ENCODE peak calls at places on chromosomes 12 and 14, in five cellular contexts. F is neuronal stem cell, Y is mesenchymal stem cell, M is H9, W is H1. L is an unnamed sample.
A peak's percentile ranks its signal among the peaks of the same experiment; 100 is the strongest.

GRCh38 chr12:54564768-54565167 is 15.4 kb downstream of the PDE1B start:
- DNase-seq in F (no peak), Y (no peak), M (peak; percentile 89), W (no peak), L (no peak)

GRCh38 chr14:102419716-102420115 is 57.0 kb downstream of the TECPR2 start:
- DNase-seq in F (no peak), Y (no peak), M (no peak), W (no peak), L (no peak)

GRCh38 chr12:47763481-47764344 is 5.0 kb upstream of the RAPGEF3 start:
- DNase-seq in F (no peak), Y (no peak), M (no peak), W (no peak), L (no peak)

GRCh38 chr12:111792155-111792876 is 25.6 kb downstream of the ALDH2 start:
- DNase-seq in F (no peak), Y (no peak), M (peak; percentile 52), W (no peak), L (no peak)

GRCh38 chr12:25328082-25328712 is 77.5 kb upstream of the KRAS start:
- DNase-seq in F (no peak), Y (peak; percentile 60), M (no peak), W (no peak), L (no peak)

GRCh38 chr14:97706814-97707213 is 909.6 kb downstream of the VRK1 start:
- DNase-seq in F (no peak), Y (no peak), M (no peak), W (no peak), L (no peak)

GRCh38 chr12:124554429-124555029 is 12.9 kb downstream of the NCOR2 start:
- DNase-seq in F (no peak), Y (no peak), M (no peak), W (no peak), L (no peak)

GRCh38 chr12:54555670-54556257 is 6.4 kb downstream of the PDE1B start:
- DNase-seq in F (no peak), Y (no peak), M (no peak), W (no peak), L (no peak)

GRCh38 chr12:123494124-123494843 is 36.3 kb downstream of the SNRNP35 start:
- DNase-seq in F (no peak), Y (no peak), M (no peak), W (no peak), L (peak; percentile 22)

GRCh38 chr12:78887008-78887407 is 22.4 kb downstream of the SYT1 start:
- DNase-seq in F (no peak), Y (peak; percentile 87), M (no peak), W (no peak), L (peak; percentile 47)

GRCh38 chr14:32033516-32033915 is 43.6 kb upstream of the ARHGAP5 start:
- DNase-seq in F (no peak), Y (no peak), M (no peak), W (no peak), L (no peak)

GRCh38 chr12:57528831-57529555 is 6.4 kb downstream of the MBD6 start:
- DNase-seq in F (no peak), Y (no peak), M (no peak), W (no peak), L (no peak)

GRCh38 chr14:99884834-99885648 is 91.8 kb downstream of the EML1 start:
- DNase-seq in F (no peak), Y (peak; percentile 73), M (no peak), W (no peak), L (peak; percentile 86)

GRCh38 chr12:98582093-98582492 is 11.4 kb upstream of the SLC25A3 start:
- DNase-seq in F (no peak), Y (no peak), M (no peak), W (no peak), L (no peak)

GRCh38 chr12:49706351-49707126 is 666 bp downstream of the FMNL3 start:
- DNase-seq in F (no peak), Y (peak; percentile 66), M (peak; percentile 62), W (peak; percentile 70), L (peak; percentile 18)

GRCh38 chr12:111034911-111035577 is 114.7 kb upstream of the MYL2 start:
- DNase-seq in F (peak; percentile 39), Y (no peak), M (peak; percentile 73), W (peak; percentile 76), L (no peak)

GRCh38 chr14:64974563-64974962 is 2.4 kb upstream of the RAB15 start:
- DNase-seq in F (no peak), Y (no peak), M (peak; percentile 79), W (no peak), L (no peak)

GRCh38 chr14:101018561-101019290 is 115.2 kb upstream of the RTL1 start:
- DNase-seq in F (no peak), Y (no peak), M (peak; percentile 10), W (peak; percentile 1), L (no peak)

GRCh38 chr12:115261691-115262398 is 577.9 kb upstream of the TBX3 start:
- DNase-seq in F (no peak), Y (peak; percentile 58), M (no peak), W (no peak), L (no peak)

GRCh38 chr12:92570056-92570753 is 132.6 kb upstream of the PLEKHG7 start:
- DNase-seq in F (peak; percentile 89), Y (peak; percentile 84), M (peak; percentile 48), W (peak; percentile 63), L (peak; percentile 90)

GRCh38 chr12:43742106-43742505 is 16.5 kb downstream of the PUS7L start:
- DNase-seq in F (no peak), Y (peak; percentile 76), M (no peak), W (no peak), L (peak; percentile 82)

GRCh38 chr14:50957296-50957695 is 13.0 kb upstream of the PYGL start:
- DNase-seq in F (no peak), Y (peak; percentile 67), M (no peak), W (no peak), L (peak; percentile 21)

GRCh38 chr14:55389330-55389729 is 22.3 kb downstream of the ATG14 start:
- DNase-seq in F (no peak), Y (peak; percentile 84), M (no peak), W (no peak), L (no peak)

GRCh38 chr14:105015905-105016304 is 5.0 kb downstream of the CDCA4 start:
- DNase-seq in F (no peak), Y (no peak), M (no peak), W (no peak), L (no peak)

GRCh38 chr12:64813733-64814132 is 10.7 kb upstream of the TBC1D30 start:
- DNase-seq in F (no peak), Y (no peak), M (no peak), W (no peak), L (no peak)

GRCh38 chr14:55731881-55732498 is 152.0 kb downstream of the KTN1 start:
- DNase-seq in F (peak; percentile 43), Y (no peak), M (peak; percentile 44), W (peak; percentile 81), L (no peak)

GRCh38 chr14:74514471-74514932 is 20.9 kb downstream of the ISCA2 start:
- DNase-seq in F (no peak), Y (peak; percentile 86), M (no peak), W (no peak), L (peak; percentile 27)

GRCh38 chr12:14948672-14949071 is 10.3 kb upstream of the ERP27 start:
- DNase-seq in F (no peak), Y (peak; percentile 90), M (no peak), W (no peak), L (peak; percentile 42)

GRCh38 chr14:51726166-51726899 is 74.6 kb downstream of the FRMD6 start:
- DNase-seq in F (no peak), Y (peak; percentile 25), M (no peak), W (no peak), L (no peak)

GRCh38 chr14:21215130-21215878 is 53.9 kb downstream of the HNRNPC start:
- DNase-seq in F (no peak), Y (no peak), M (no peak), W (no peak), L (no peak)

GRCh38 chr14:96091941-96092411 is 52.8 kb downstream of the C14orf132 start:
- DNase-seq in F (no peak), Y (no peak), M (no peak), W (no peak), L (peak; percentile 69)

GRCh38 chr14:65104791-65105190 is 2.5 kb upstream of the MAX start:
- DNase-seq in F (no peak), Y (no peak), M (no peak), W (no peak), L (no peak)

GRCh38 chr14:50333010-50333409 is 20.9 kb downstream of the DMAC2L start:
- DNase-seq in F (no peak), Y (peak; percentile 45), M (no peak), W (no peak), L (peak; percentile 86)

GRCh38 chr14:73896521-73896920 is 9.9 kb downstream of the ZNF410 start:
- DNase-seq in F (no peak), Y (no peak), M (no peak), W (no peak), L (no peak)

GRCh38 chr14:88248606-88249005 is 74.5 kb downstream of the KCNK10 start:
- DNase-seq in F (no peak), Y (no peak), M (no peak), W (no peak), L (no peak)

GRCh38 chr12:2482938-2483337 is 311.8 kb upstream of the FKBP4 start:
- DNase-seq in F (no peak), Y (no peak), M (no peak), W (no peak), L (no peak)

GRCh38 chr12:2484141-2484776 is 310.5 kb upstream of the FKBP4 start:
- DNase-seq in F (no peak), Y (no peak), M (no peak), W (no peak), L (no peak)

GRCh38 chr12:2481346-2481745 is 313.4 kb upstream of the FKBP4 start:
- DNase-seq in F (no peak), Y (no peak), M (no peak), W (no peak), L (no peak)

GRCh38 chr12:2481951-2482350 is 312.8 kb upstream of the FKBP4 start:
- DNase-seq in F (no peak), Y (no peak), M (no peak), W (no peak), L (no peak)

GRCh38 chr12:2483713-2484112 is 311.1 kb upstream of the FKBP4 start:
- DNase-seq in F (no peak), Y (no peak), M (no peak), W (no peak), L (no peak)
- H2BK12ac ChIP-seq in F (no peak overlapping the region), Y (no peak overlapping the region), M (no peak overlapping the region), W (no peak overlapping the region), L (no peak overlapping the region)

GRCh38 chr12:122003646-122004611 is 17.8 kb upstream of the BCL7A start:
- DNase-seq in F (no peak), Y (no peak), M (no peak), W (no peak), L (no peak)
- H2BK5ac ChIP-seq in F (no peak overlapping the region), Y (no peak overlapping the region), M (no peak overlapping the region), W (no peak overlapping the region), L (no peak overlapping the region)

DNA sequence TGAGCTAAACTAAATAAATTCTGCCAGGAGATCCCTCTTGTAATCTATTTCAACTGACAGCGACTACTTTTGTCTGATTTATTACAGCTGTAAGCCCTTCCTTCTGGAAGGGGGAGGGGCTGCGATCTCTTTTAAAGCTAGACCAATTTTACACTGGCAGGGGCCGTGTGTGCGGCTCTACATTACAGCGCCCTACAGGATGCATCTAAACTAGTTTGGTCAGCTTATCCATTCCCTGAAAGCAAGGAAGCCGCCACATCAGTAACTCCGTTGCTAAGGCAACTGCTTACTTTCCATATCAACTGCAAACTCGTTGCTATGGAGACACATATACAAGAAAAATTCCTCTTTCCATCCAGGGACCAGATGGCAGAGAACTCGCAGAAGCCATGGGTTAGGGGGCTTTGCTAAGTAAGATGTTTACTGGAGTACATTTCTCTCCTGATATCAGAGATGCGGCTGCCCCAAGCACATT is 17.4 kb downstream of the FOXN3 start:
- DNase-seq in F (peak; percentile 17), Y (peak; percentile 95), M (peak; percentile 72), W (peak; percentile 47), L (peak; percentile 90)
- H3K4me2 ChIP-seq in F (no peak overlapping the region), Y (no peak overlapping the region), M (peak overlapping the region; percentile 1), W (no peak overlapping the region), L (no peak overlapping the region)

GRCh38 chr14:37369446-37369845 is 171.7 kb downstream of the MIPOL1 start:
- DNase-seq in F (no peak), Y (no peak), M (no peak), W (no peak), L (no peak)
- H2BK12ac ChIP-seq in F (no peak overlapping the region), Y (no peak overlapping the region), M (no peak overlapping the region), W (no peak overlapping the region), L (no peak overlapping the region)

L was measured in trophoblast cell.